ENCODE peak calls at places on chromosome 16, in ten cellular contexts. One of them, this sample, is unnamed.

GRCh38 chr16:24150282-24150681 is 105.9 kb upstream of the CACNG3 start:
- DNase-seq in ovary: no peak
- DNase-seq in thoracic aorta: no peak
- DNase-seq in pancreas: no peak
- DNase-seq in heart right ventricle: no peak
- DNase-seq in body of pancreas: no peak
- DNase-seq in choroid plexus epithelial cell: no peak
- DNase-seq in A549: no peak
- DNase-seq in aorta: no peak
- DNase-seq in lower lobe of right lung: no peak
- DNase-seq in this sample: no peak

GRCh38 chr16:2663553-2664521 is 18.5 kb upstream of the KCTD5 start:
- DNase-seq in ovary: no peak
- DNase-seq in thoracic aorta: no peak
- DNase-seq in pancreas: no peak
- DNase-seq in heart right ventricle: no peak
- DNase-seq in body of pancreas: no peak
- DNase-seq in choroid plexus epithelial cell: peak; percentile 7
- DNase-seq in A549: no peak
- DNase-seq in aorta: no peak
- DNase-seq in lower lobe of right lung: no peak
- DNase-seq in this sample: no peak

GRCh38 chr16:46519063-46519462 is 102.1 kb downstream of the SHCBP1 start:
- DNase-seq in ovary: no peak
- DNase-seq in thoracic aorta: no peak
- DNase-seq in pancreas: no peak
- DNase-seq in heart right ventricle: no peak
- DNase-seq in body of pancreas: no peak
- DNase-seq in choroid plexus epithelial cell: no peak
- DNase-seq in A549: no peak
- DNase-seq in aorta: no peak
- DNase-seq in lower lobe of right lung: no peak
- DNase-seq in this sample: no peak

GRCh38 chr16:50683689-50684374 is 2.7 kb upstream of the SNX20 start:
- DNase-seq in ovary: no peak
- DNase-seq in thoracic aorta: no peak
- DNase-seq in pancreas: no peak
- DNase-seq in heart right ventricle: no peak
- DNase-seq in body of pancreas: no peak
- DNase-seq in choroid plexus epithelial cell: no peak
- DNase-seq in A549: no peak
- DNase-seq in aorta: no peak
- DNase-seq in lower lobe of right lung: no peak
- DNase-seq in this sample: no peak

GRCh38 chr16:74372953-74373846 is 2.9 kb upstream of the NPIPB15 start:
- DNase-seq in ovary: no peak
- DNase-seq in thoracic aorta: no peak
- DNase-seq in pancreas: no peak
- DNase-seq in heart right ventricle: no peak
- DNase-seq in body of pancreas: no peak
- DNase-seq in choroid plexus epithelial cell: no peak
- DNase-seq in A549: no peak
- DNase-seq in aorta: no peak
- DNase-seq in lower lobe of right lung: no peak
- DNase-seq in this sample: no peak

GRCh38 chr16:81609323-81609892 is 164.8 kb downstream of the CMIP start:
- DNase-seq in ovary: no peak
- DNase-seq in thoracic aorta: no peak
- DNase-seq in pancreas: no peak
- DNase-seq in heart right ventricle: no peak
- DNase-seq in body of pancreas: no peak
- DNase-seq in choroid plexus epithelial cell: no peak
- DNase-seq in A549: no peak
- DNase-seq in aorta: no peak
- DNase-seq in lower lobe of right lung: no peak
- DNase-seq in this sample: no peak

GRCh38 chr16:86298166-86299131 is 211.9 kb upstream of the FOXF1 start:
- DNase-seq in ovary: no peak
- DNase-seq in thoracic aorta: no peak
- DNase-seq in pancreas: no peak
- DNase-seq in heart right ventricle: no peak
- DNase-seq in body of pancreas: no peak
- DNase-seq in choroid plexus epithelial cell: peak; percentile 55
- DNase-seq in A549: no peak
- DNase-seq in aorta: no peak
- DNase-seq in lower lobe of right lung: no peak
- DNase-seq in this sample: peak; percentile 39

GRCh38 chr16:83762141-83763024 is 45.4 kb upstream of the HSBP1 start:
- DNase-seq in ovary: no peak
- DNase-seq in thoracic aorta: no peak
- DNase-seq in pancreas: no peak
- DNase-seq in heart right ventricle: no peak
- DNase-seq in body of pancreas: no peak
- DNase-seq in choroid plexus epithelial cell: no peak
- DNase-seq in A549: no peak
- DNase-seq in aorta: no peak
- DNase-seq in lower lobe of right lung: no peak
- DNase-seq in this sample: no peak

GRCh38 chr16:71409038-71409775 is 32.6 kb downstream of the TLE7 start:
- DNase-seq in ovary: peak; percentile 64
- DNase-seq in thoracic aorta: no peak
- DNase-seq in pancreas: no peak
- DNase-seq in heart right ventricle: no peak
- DNase-seq in body of pancreas: no peak
- DNase-seq in choroid plexus epithelial cell: peak; percentile 11
- DNase-seq in A549: no peak
- DNase-seq in aorta: no peak
- DNase-seq in lower lobe of right lung: no peak
- DNase-seq in this sample: no peak

GRCh38 chr16:48949636-48950035 is 332.0 kb downstream of the CBLN1 start:
- DNase-seq in ovary: no peak
- DNase-seq in thoracic aorta: no peak
- DNase-seq in pancreas: no peak
- DNase-seq in heart right ventricle: no peak
- DNase-seq in body of pancreas: no peak
- DNase-seq in choroid plexus epithelial cell: no peak
- DNase-seq in A549: no peak
- DNase-seq in aorta: no peak
- DNase-seq in lower lobe of right lung: no peak
- DNase-seq in this sample: no peak

GRCh38 chr16:19424478-19424877 is 6.8 kb downstream of the TMC5 start:
- DNase-seq in ovary: no peak
- DNase-seq in thoracic aorta: no peak
- DNase-seq in pancreas: no peak
- DNase-seq in heart right ventricle: no peak
- DNase-seq in body of pancreas: no peak
- DNase-seq in choroid plexus epithelial cell: no peak
- DNase-seq in A549: no peak
- DNase-seq in aorta: no peak
- DNase-seq in lower lobe of right lung: no peak
- DNase-seq in this sample: no peak

GRCh38 chr16:914453-914852 is 56.3 kb downstream of the LMF1 start:
- DNase-seq in ovary: no peak
- DNase-seq in thoracic aorta: no peak
- DNase-seq in pancreas: no peak
- DNase-seq in heart right ventricle: no peak
- DNase-seq in body of pancreas: no peak
- DNase-seq in choroid plexus epithelial cell: no peak
- DNase-seq in A549: no peak
- DNase-seq in aorta: no peak
- DNase-seq in lower lobe of right lung: no peak
- DNase-seq in this sample: no peak

GRCh38 chr16:30120340-30121105 is 2.5 kb downstream of the MAPK3 start:
- DNase-seq in ovary: no peak
- DNase-seq in thoracic aorta: no peak
- DNase-seq in pancreas: no peak
- DNase-seq in heart right ventricle: no peak
- DNase-seq in body of pancreas: no peak
- DNase-seq in choroid plexus epithelial cell: no peak
- DNase-seq in A549: no peak
- DNase-seq in aorta: no peak
- DNase-seq in lower lobe of right lung: no peak
- DNase-seq in this sample: no peak

GRCh38 chr16:80804061-80804450 is 342 bp downstream of the CDYL2 start:
- DNase-seq in ovary: peak; percentile 53
- DNase-seq in thoracic aorta: no peak
- DNase-seq in pancreas: peak; percentile 58
- DNase-seq in heart right ventricle: peak; percentile 59
- DNase-seq in body of pancreas: peak; percentile 51
- DNase-seq in choroid plexus epithelial cell: peak; percentile 72
- DNase-seq in A549: no peak
- DNase-seq in aorta: peak; percentile 62
- DNase-seq in lower lobe of right lung: peak; percentile 78
- DNase-seq in this sample: peak; percentile 39

GRCh38 chr16:11009027-11009755 is 64.8 kb downstream of the CLEC16A start:
- DNase-seq in ovary: no peak
- DNase-seq in thoracic aorta: no peak
- DNase-seq in pancreas: no peak
- DNase-seq in heart right ventricle: no peak
- DNase-seq in body of pancreas: no peak
- DNase-seq in choroid plexus epithelial cell: no peak
- DNase-seq in A549: no peak
- DNase-seq in aorta: no peak
- DNase-seq in lower lobe of right lung: no peak
- DNase-seq in this sample: no peak

GRCh38 chr16:56643833-56644232 is 5.4 kb downstream of the MT1A start:
- DNase-seq in ovary: no peak
- DNase-seq in thoracic aorta: no peak
- DNase-seq in pancreas: no peak
- DNase-seq in heart right ventricle: no peak
- DNase-seq in body of pancreas: no peak
- DNase-seq in choroid plexus epithelial cell: no peak
- DNase-seq in A549: no peak
- DNase-seq in aorta: no peak
- DNase-seq in lower lobe of right lung: no peak
- DNase-seq in this sample: no peak
- H3K4me3 ChIP-seq in ovary: no peak overlapping the region
- H3K4me3 ChIP-seq in thoracic aorta: peak overlapping the region; percentile 67
- H3K4me3 ChIP-seq in pancreas: no peak overlapping the region
- H3K4me3 ChIP-seq in heart right ventricle: no peak overlapping the region
- H3K4me3 ChIP-seq in body of pancreas: no peak overlapping the region
- H3K4me3 ChIP-seq in choroid plexus epithelial cell: peak overlapping the region; percentile 48
- H3K4me3 ChIP-seq in A549: peak overlapping the region; percentile 38
- H3K4me3 ChIP-seq in aorta: no peak overlapping the region
- H3K4me3 ChIP-seq in lower lobe of right lung: peak overlapping the region; percentile 49
- H3K4me3 ChIP-seq in this sample: no peak overlapping the region

GRCh38 chr16:87331241-87331801 is 14.1 kb upstream of the C16orf95 start:
- DNase-seq in ovary: peak; percentile 35
- DNase-seq in thoracic aorta: no peak
- DNase-seq in pancreas: no peak
- DNase-seq in heart right ventricle: no peak
- DNase-seq in body of pancreas: no peak
- DNase-seq in choroid plexus epithelial cell: no peak
- DNase-seq in A549: no peak
- DNase-seq in aorta: peak; percentile 29
- DNase-seq in lower lobe of right lung: peak; percentile 42
- DNase-seq in this sample: no peak

GRCh38 chr16:87330646-87331045 is 13.5 kb upstream of the C16orf95 start:
- DNase-seq in ovary: no peak
- DNase-seq in thoracic aorta: no peak
- DNase-seq in pancreas: no peak
- DNase-seq in heart right ventricle: no peak
- DNase-seq in body of pancreas: no peak
- DNase-seq in choroid plexus epithelial cell: no peak
- DNase-seq in A549: no peak
- DNase-seq in aorta: peak; percentile 17
- DNase-seq in lower lobe of right lung: peak; percentile 14
- DNase-seq in this sample: no peak

GRCh38 chr16:87328846-87329245 is 11.7 kb upstream of the C16orf95 start:
- DNase-seq in ovary: peak; percentile 22
- DNase-seq in thoracic aorta: no peak
- DNase-seq in pancreas: no peak
- DNase-seq in heart right ventricle: no peak
- DNase-seq in body of pancreas: no peak
- DNase-seq in choroid plexus epithelial cell: no peak
- DNase-seq in A549: no peak
- DNase-seq in aorta: peak; percentile 9
- DNase-seq in lower lobe of right lung: peak; percentile 12
- DNase-seq in this sample: no peak

GRCh38 chr16:87330257-87330624 is 13.0 kb upstream of the C16orf95 start:
- DNase-seq in ovary: peak; percentile 26
- DNase-seq in thoracic aorta: no peak
- DNase-seq in pancreas: no peak
- DNase-seq in heart right ventricle: no peak
- DNase-seq in body of pancreas: no peak
- DNase-seq in choroid plexus epithelial cell: no peak
- DNase-seq in A549: no peak
- DNase-seq in aorta: no peak
- DNase-seq in lower lobe of right lung: peak; percentile 31
- DNase-seq in this sample: no peak

GRCh38 chr16:87329436-87330256 is 12.5 kb upstream of the C16orf95 start:
- DNase-seq in ovary: peak; percentile 27
- DNase-seq in thoracic aorta: no peak
- DNase-seq in pancreas: no peak
- DNase-seq in heart right ventricle: no peak
- DNase-seq in body of pancreas: no peak
- DNase-seq in choroid plexus epithelial cell: no peak
- DNase-seq in A549: no peak
- DNase-seq in aorta: no peak
- DNase-seq in lower lobe of right lung: peak; percentile 20
- DNase-seq in this sample: no peak
- H3K4me3 ChIP-seq in ovary: no peak overlapping the region
- H3K4me3 ChIP-seq in thoracic aorta: no peak overlapping the region
- H3K4me3 ChIP-seq in pancreas: no peak overlapping the region
- H3K4me3 ChIP-seq in heart right ventricle: no peak overlapping the region
- H3K4me3 ChIP-seq in body of pancreas: no peak overlapping the region
- H3K4me3 ChIP-seq in choroid plexus epithelial cell: no peak overlapping the region
- H3K4me3 ChIP-seq in A549: no peak overlapping the region
- H3K4me3 ChIP-seq in aorta: no peak overlapping the region
- H3K4me3 ChIP-seq in lower lobe of right lung: no peak overlapping the region
- H3K4me3 ChIP-seq in this sample: no peak overlapping the region

DNA sequence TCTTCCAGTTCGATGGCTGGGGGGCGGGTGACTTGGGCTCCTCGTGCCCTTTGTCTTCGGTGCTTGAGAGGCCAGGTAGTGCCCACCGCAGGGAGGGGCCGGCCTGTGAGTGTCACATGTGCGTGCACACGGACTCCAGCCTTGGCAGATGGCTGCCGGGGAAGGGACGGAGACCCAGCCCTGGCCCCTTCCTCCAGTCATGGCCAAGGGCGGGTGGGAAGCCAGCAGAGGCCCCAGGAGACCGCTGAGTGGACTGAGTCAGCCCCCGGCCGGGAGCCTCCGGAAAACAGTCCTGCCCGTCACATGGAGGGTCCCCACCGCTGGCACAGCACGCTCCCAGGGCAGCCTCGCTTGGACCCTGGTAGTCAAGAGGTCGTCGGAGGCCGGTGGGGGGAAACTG is 4.2 kb downstream of the GLIS2 start:
- DNase-seq in ovary: peak; percentile 61
- DNase-seq in thoracic aorta: no peak
- DNase-seq in pancreas: peak; percentile 16
- DNase-seq in heart right ventricle: peak; percentile 63
- DNase-seq in body of pancreas: no peak
- DNase-seq in choroid plexus epithelial cell: no peak
- DNase-seq in A549: no peak
- DNase-seq in aorta: peak; percentile 74
- DNase-seq in lower lobe of right lung: no peak
- DNase-seq in this sample: no peak
- H3K4me3 ChIP-seq in ovary: no peak overlapping the region
- H3K4me3 ChIP-seq in thoracic aorta: peak overlapping the region; percentile 92
- H3K4me3 ChIP-seq in pancreas: no peak overlapping the region
- H3K4me3 ChIP-seq in heart right ventricle: no peak overlapping the region
- H3K4me3 ChIP-seq in body of pancreas: no peak overlapping the region
- H3K4me3 ChIP-seq in choroid plexus epithelial cell: no peak overlapping the region
- H3K4me3 ChIP-seq in A549: no peak overlapping the region
- H3K4me3 ChIP-seq in aorta: no peak overlapping the region
- H3K4me3 ChIP-seq in lower lobe of right lung: peak overlapping the region; percentile 11
- H3K4me3 ChIP-seq in this sample: no peak overlapping the region

GRCh38 chr16:12758670-12759558 is 44.8 kb downstream of the CPPED1 start:
- DNase-seq in ovary: no peak
- DNase-seq in thoracic aorta: no peak
- DNase-seq in pancreas: no peak
- DNase-seq in heart right ventricle: no peak
- DNase-seq in body of pancreas: no peak
- DNase-seq in choroid plexus epithelial cell: no peak
- DNase-seq in A549: no peak
- DNase-seq in aorta: no peak
- DNase-seq in lower lobe of right lung: no peak
- DNase-seq in this sample: no peak
- H3K4me3 ChIP-seq in ovary: no peak overlapping the region
- H3K4me3 ChIP-seq in thoracic aorta: no peak overlapping the region
- H3K4me3 ChIP-seq in pancreas: no peak overlapping the region
- H3K4me3 ChIP-seq in heart right ventricle: no peak overlapping the region
- H3K4me3 ChIP-seq in body of pancreas: no peak overlapping the region
- H3K4me3 ChIP-seq in choroid plexus epithelial cell: no peak overlapping the region
- H3K4me3 ChIP-seq in A549: no peak overlapping the region
- H3K4me3 ChIP-seq in aorta: no peak overlapping the region
- H3K4me3 ChIP-seq in lower lobe of right lung: no peak overlapping the region
- H3K4me3 ChIP-seq in this sample: no peak overlapping the region

This sample was measured in skeletal muscle cell.